ENCODE peak calls at places on chromosomes 12 and 14, in five cellular contexts. N is brain microvascular endothelial cell, G is AG04450, Q is BE2C, M is A549. J is an unnamed sample.

GRCh38 chr14:78752789-78753188 is 582.6 kb downstream of the NRXN3 start:
- DNase-seq in N (no peak), Q (no peak), G (no peak), M (no peak), J (no peak)

GRCh38 chr14:99261916-99262787 is 9.8 kb downstream of the BCL11B start:
- DNase-seq in M (no peak), G (no peak), N (no peak), Q (no peak), J (no peak)

GRCh38 chr12:64006211-64006610 is 161.7 kb downstream of the SRGAP1 start:
- DNase-seq in G (no peak), M (no peak), Q (no peak), N (peak), J (no peak)

GRCh38 chr14:76920572-76921175 is 94.5 kb downstream of the LRRC74A start:
- DNase-seq in Q (peak), M (no peak), G (no peak), N (no peak), J (no peak)

GRCh38 chr14:56207626-56208297 is 89.6 kb downstream of the PELI2 start:
- DNase-seq in N (no peak), G (no peak), Q (peak), M (no peak), J (no peak)

GRCh38 chr12:115398311-115398781 is 714.4 kb upstream of the TBX3 start:
- DNase-seq in G (no peak), M (peak), Q (peak), N (no peak), J (no peak)

GRCh38 chr12:1593232-1594044 is 943 bp downstream of the FBXL14 start:
- DNase-seq in G (no peak), Q (peak), M (no peak), N (no peak), J (no peak)

GRCh38 chr14:35366048-35366428 is 38.5 kb downstream of the NFKBIA start:
- DNase-seq in G (no peak), M (no peak), Q (no peak), N (no peak), J (no peak)

GRCh38 chr12:29050503-29050902 is 98.6 kb upstream of the FAR2 start:
- DNase-seq in M (no peak), N (no peak), G (no peak), Q (no peak), J (no peak)

GRCh38 chr12:127515941-127516340 is 751.0 kb upstream of the TMEM132C start:
- DNase-seq in G (no peak), M (no peak), Q (no peak), N (no peak), J (peak)

GRCh38 chr12:41188058-41188840 is at the start of gene PDZRN4:
- DNase-seq in M (no peak), N (no peak), Q (peak), G (no peak), J (no peak)

GRCh38 chr12:41907036-41907435 is 237.6 kb downstream of the GXYLT1 start:
- DNase-seq in M (no peak), N (no peak), G (no peak), Q (no peak), J (no peak)

GRCh38 chr12:14272954-14273910 is 92.2 kb upstream of the ATF7IP start:
- DNase-seq in Q (no peak), N (no peak), M (no peak), G (no peak), J (no peak)

GRCh38 chr14:54882521-54882920 is 20.1 kb downstream of the GCH1 start:
- DNase-seq in M (no peak), N (no peak), G (no peak), Q (no peak), J (no peak)

GRCh38 chr12:116161588-116161987 is 115.9 kb downstream of the MED13L start:
- DNase-seq in Q (no peak), N (no peak), M (no peak), G (peak), J (no peak)

GRCh38 chr14:105855893-105856675 is 329.7 kb downstream of the TMEM121 start:
- DNase-seq in N (no peak), G (no peak), M (no peak), Q (peak), J (no peak)

GRCh38 chr14:68794856-68795601 is 2.2 kb upstream of the ZFP36L1 start:
- DNase-seq in Q (no peak), M (no peak), N (peak), G (peak), J (peak)

GRCh38 chr12:125983094-125983783 is 918.0 kb downstream of the AACS start:
- DNase-seq in Q (peak), M (peak), N (no peak), G (no peak), J (no peak)

GRCh38 chr12:121770802-121771625 is 22.5 kb downstream of the RHOF start:
- DNase-seq in N (no peak), G (no peak), M (no peak), Q (no peak), J (no peak)

GRCh38 chr14:69354383-69355154 is 43.5 kb downstream of the ERH start:
- DNase-seq in Q (no peak), N (no peak), M (no peak), G (no peak), J (no peak)

GRCh38 chr14:103343164-103343879 is 9.3 kb downstream of the EIF5 start:
- DNase-seq in M (no peak), N (no peak), Q (no peak), G (no peak), J (no peak)

GRCh38 chr14:105045710-105046326 is 19.4 kb downstream of the GPR132 start:
- DNase-seq in M (peak), N (peak), Q (peak), G (peak), J (no peak)

GRCh38 chr12:53670308-53670707 is 5.6 kb downstream of the ATP5MC2 start:
- DNase-seq in G (no peak), Q (no peak), M (no peak), N (no peak), J (no peak)

GRCh38 chr12:114679452-114679875 is 4.5 kb downstream of the TBX3 start:
- DNase-seq in G (no peak), Q (no peak), M (no peak), N (no peak), J (no peak)

GRCh38 chr12:131100031-131100674 is 146.4 kb downstream of the ADGRD1 start:
- DNase-seq in G (no peak), M (no peak), N (no peak), Q (no peak), J (no peak)

GRCh38 chr12:27185234-27186045 is 58.6 kb upstream of the STK38L start:
- DNase-seq in G (no peak), Q (no peak), M (no peak), N (peak), J (peak)

GRCh38 chr12:11716794-11717532 is 67.5 kb downstream of the ETV6 start:
- DNase-seq in Q (peak), G (no peak), M (no peak), N (no peak), J (no peak)

GRCh38 chr14:99757331-99758070 is 35.7 kb upstream of the EML1 start:
- DNase-seq in M (peak), Q (no peak), G (peak), N (peak), J (peak)

GRCh38 chr12:58819345-58819744 is 101.0 kb downstream of the LRIG3 start:
- DNase-seq in M (no peak), N (no peak), Q (no peak), G (no peak), J (no peak)

GRCh38 chr12:24948816-24949722 is at the start of gene BCAT1:
- DNase-seq in Q (peak), G (peak), N (peak), M (peak), J (no peak)

GRCh38 chr14:100147691-100148464 is 11.6 kb downstream of the DEGS2 start:
- DNase-seq in N (no peak), M (no peak), Q (no peak), G (no peak), J (no peak)

GRCh38 chr14:69910871-69911270 is 31.7 kb downstream of the SMOC1 start:
- DNase-seq in N (no peak), M (no peak), G (no peak), Q (no peak), J (no peak)

GRCh38 chr12:84994436-84994835 is 41.6 kb downstream of the TSPAN19 start:
- DNase-seq in G (no peak), Q (no peak), M (no peak), N (no peak), J (no peak)

GRCh38 chr12:47903927-47904646 is 707 bp downstream of the VDR start:
- DNase-seq in G (peak), Q (no peak), N (peak), M (peak), J (no peak)

GRCh38 chr12:65492997-65493892 is 214.8 kb downstream of the MSRB3 start:
- DNase-seq in M (no peak), G (no peak), Q (no peak), N (no peak), J (no peak)

GRCh38 chr12:108237272-108237671 is 101.8 kb downstream of the CMKLR1 start:
- DNase-seq in Q (peak), G (no peak), M (no peak), N (no peak), J (no peak)
- TF ChIP-seq CTCF in Q (peak), G (peak), M (no peak), N (peak), J (peak)

GRCh38 chr12:110280784-110281548 is at the start of gene ATP2A2:
- DNase-seq in M (peak), G (peak), N (peak), Q (peak), J (no peak)

GRCh38 chr12:110281549-110282342 is 699 bp downstream of the ATP2A2 start:
- DNase-seq in N (no peak), Q (peak), M (peak), G (no peak), J (no peak)

GRCh38 chr12:110284597-110284996 is 3.5 kb downstream of the ATP2A2 start:
- DNase-seq in M (no peak), Q (no peak), G (no peak), N (no peak), J (no peak)

GRCh38 chr12:110282956-110283817 is 2.1 kb downstream of the ATP2A2 start:
- DNase-seq in M (no peak), Q (no peak), N (no peak), G (no peak), J (no peak)

GRCh38 chr12:110282343-110282860 is 1.4 kb downstream of the ATP2A2 start:
- DNase-seq in Q (no peak), M (no peak), N (no peak), G (no peak), J (no peak)
- H3K4me3 ChIP-seq in Q (peak), M (peak), N (peak), G (peak), J (peak)

DNA sequence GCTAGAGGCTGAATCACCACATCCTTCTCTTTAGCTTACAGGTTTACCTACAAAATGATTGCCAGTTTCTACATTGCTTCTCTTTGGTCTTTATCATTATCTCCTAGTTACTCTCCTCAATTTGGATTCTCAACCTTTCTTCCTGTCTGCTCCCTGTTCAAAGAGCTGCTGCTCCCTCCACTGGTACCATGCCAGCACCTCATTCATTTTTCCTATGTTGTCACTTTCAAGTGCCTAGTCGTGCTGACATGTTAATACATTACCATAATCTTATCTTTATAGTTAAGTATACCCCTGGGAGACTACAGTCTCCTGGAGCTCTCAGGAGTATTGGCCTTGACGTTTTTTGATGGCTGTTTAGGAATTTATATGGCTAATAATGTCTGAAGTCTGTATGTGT is 14.2 kb downstream of the FRS2 start:
- DNase-seq in G (no peak), Q (no peak), N (no peak), M (no peak), J (no peak)
- TF ChIP-seq CTCF in G (no peak), Q (no peak), N (no peak), M (no peak), J (no peak)

GRCh38 chr12:122872815-122873361 is 23.0 kb downstream of the VPS37B start:
- DNase-seq in N (no peak), G (no peak), M (no peak), Q (no peak), J (no peak)
- H3K4me3 ChIP-seq in N (no peak), G (no peak), M (no peak), Q (no peak), J (no peak)

DNA sequence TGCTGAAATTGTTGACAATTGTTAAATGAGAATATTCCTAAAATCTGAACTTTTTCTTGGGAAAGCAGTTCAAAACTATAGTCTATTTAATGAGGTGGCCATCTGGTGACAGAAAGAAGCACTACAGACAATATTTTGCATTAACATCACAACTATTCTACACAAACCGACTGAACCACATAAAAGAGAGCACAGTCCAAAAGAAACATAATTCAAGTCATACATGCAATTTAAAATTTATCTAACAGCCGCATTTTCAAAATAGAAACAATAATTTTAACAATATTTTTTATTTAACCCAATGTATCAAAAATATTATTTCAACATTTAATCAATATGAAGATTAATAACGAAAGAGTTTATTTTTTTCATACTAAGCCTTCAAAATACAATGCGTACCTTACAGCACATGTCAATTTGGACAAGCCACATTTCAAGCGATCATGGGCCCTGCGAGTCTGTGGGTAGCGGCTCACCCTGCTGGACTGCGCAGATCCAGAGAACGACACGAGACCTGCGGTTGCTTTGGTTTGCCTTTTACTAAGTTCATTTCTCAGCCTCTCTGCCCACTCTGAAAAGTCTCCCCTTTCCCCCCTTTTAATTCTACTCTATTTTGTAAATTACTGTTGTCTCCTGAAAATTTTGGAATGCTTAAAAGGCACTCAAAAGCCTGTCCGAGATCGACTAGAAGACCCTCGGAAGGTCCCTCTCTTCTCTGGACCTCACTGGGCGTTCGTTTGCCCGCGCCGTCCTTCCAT is 941 bp upstream of the LRRC9 start:
- DNase-seq in M (peak), Q (peak), N (peak), G (no peak), J (no peak)
- TF ChIP-seq CTCF in M (peak), Q (peak), N (peak), G (peak), J (peak)

GRCh38 chr12:3117628-3118027 is 40.4 kb downstream of the TSPAN9 start:
- DNase-seq in G (peak), M (no peak), N (peak), Q (no peak), J (no peak)

GRCh38 chr12:3117144-3117581 is 40.0 kb downstream of the TSPAN9 start:
- DNase-seq in G (no peak), N (peak), M (no peak), Q (no peak), J (no peak)

GRCh38 chr12:3115078-3115477 is 37.9 kb downstream of the TSPAN9 start:
- DNase-seq in M (no peak), N (no peak), Q (no peak), G (no peak), J (no peak)

GRCh38 chr12:3114671-3115070 is 37.5 kb downstream of the TSPAN9 start:
- DNase-seq in G (no peak), Q (no peak), M (no peak), N (no peak), J (no peak)

GRCh38 chr12:3116106-3116898 is 39.1 kb downstream of the TSPAN9 start:
- DNase-seq in M (no peak), N (no peak), Q (no peak), G (no peak), J (no peak)
- H3K4me3 ChIP-seq in M (no peak), N (no peak), Q (no peak), G (no peak), J (no peak)

GRCh38 chr14:71672596-71672995 is 259.6 kb upstream of the RGS6 start:
- DNase-seq in N (no peak), Q (no peak), G (no peak), M (no peak), J (no peak)

GRCh38 chr14:71675902-71676291 is 256.3 kb upstream of the RGS6 start:
- DNase-seq in N (peak), M (no peak), G (no peak), Q (no peak), J (no peak)

GRCh38 chr14:71680733-71681387 is 251.4 kb upstream of the RGS6 start:
- DNase-seq in Q (no peak), G (no peak), N (no peak), M (no peak), J (no peak)

GRCh38 chr14:71675126-71675901 is 256.9 kb upstream of the RGS6 start:
- DNase-seq in Q (peak), G (no peak), M (no peak), N (no peak), J (no peak)
- TF ChIP-seq CTCF in Q (no peak), G (no peak), M (no peak), N (no peak), J (no peak)

J was measured in retinal pigment epithelial cell.